ENCODE peak calls at places on chromosomes 12 and 14, in four cellular contexts. T is H9, F is trophoblast cell, R is mesenchymal stem cell. H is an unnamed sample.
A peak's percentile ranks its signal among the peaks of the same experiment; 100 is the strongest.

GRCh38 chr14:54839681-54840080 is 62.9 kb downstream of the GCH1 start:
- DNase-seq in F (no peak), T (no peak), R (no peak), H (no peak)

GRCh38 chr14:35369701-35370191 is 34.8 kb downstream of the NFKBIA start:
- DNase-seq in F (no peak), R (no peak), T (no peak), H (no peak)

GRCh38 chr14:99460793-99461192 is 19.9 kb downstream of the SETD3 start:
- DNase-seq in T (peak; percentile 60), R (no peak), F (peak; percentile 94), H (no peak)

GRCh38 chr14:39766397-39767000 is 334.3 kb upstream of the FBXO33 start:
- DNase-seq in T (peak; percentile 34), R (no peak), F (no peak), H (no peak)

GRCh38 chr12:41944241-41944640 is 200.4 kb downstream of the GXYLT1 start:
- DNase-seq in T (no peak), R (peak; percentile 50), F (no peak), H (no peak)

GRCh38 chr12:42652048-42652447 is 62.5 kb upstream of the PRICKLE1 start:
- DNase-seq in R (no peak), T (no peak), F (no peak), H (no peak)

GRCh38 chr12:115203661-115204060 is 519.7 kb upstream of the TBX3 start:
- DNase-seq in R (no peak), T (no peak), F (no peak), H (peak; percentile 59)

GRCh38 chr14:63938198-63939005 is 85.6 kb downstream of the SYNE2 start:
- DNase-seq in F (peak; percentile 31), R (peak; percentile 42), T (no peak), H (peak; percentile 2)

GRCh38 chr12:1920436-1920835 is 2.0 kb upstream of the CACNA2D4 start:
- DNase-seq in T (peak; percentile 19), R (no peak), F (no peak), H (no peak)

DNA sequence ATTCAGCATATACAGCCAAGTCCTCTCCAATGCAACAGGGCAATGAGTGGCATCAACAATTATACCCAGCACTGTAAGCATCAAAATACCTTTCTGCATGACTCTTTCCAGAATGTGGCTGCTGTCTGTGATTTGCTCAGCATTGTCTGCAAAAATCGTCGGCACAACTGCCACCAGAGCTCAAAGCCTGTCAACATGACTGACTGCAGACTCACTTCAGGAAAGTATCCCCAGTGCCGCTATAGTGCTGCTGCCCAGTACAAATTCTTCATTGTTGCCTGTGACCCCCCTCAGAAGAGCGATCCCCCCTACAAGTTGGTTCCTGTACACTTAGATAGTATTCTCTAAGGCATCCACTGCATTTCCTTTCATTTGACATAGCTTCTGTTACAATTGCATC is 737 bp downstream of the RNASE6 start:
- DNase-seq in F (no peak), R (no peak), T (no peak), H (no peak)
- H2BK5ac ChIP-seq in F (no peak overlapping the region), R (no peak overlapping the region), T (no peak overlapping the region), H (no peak overlapping the region)

DNA sequence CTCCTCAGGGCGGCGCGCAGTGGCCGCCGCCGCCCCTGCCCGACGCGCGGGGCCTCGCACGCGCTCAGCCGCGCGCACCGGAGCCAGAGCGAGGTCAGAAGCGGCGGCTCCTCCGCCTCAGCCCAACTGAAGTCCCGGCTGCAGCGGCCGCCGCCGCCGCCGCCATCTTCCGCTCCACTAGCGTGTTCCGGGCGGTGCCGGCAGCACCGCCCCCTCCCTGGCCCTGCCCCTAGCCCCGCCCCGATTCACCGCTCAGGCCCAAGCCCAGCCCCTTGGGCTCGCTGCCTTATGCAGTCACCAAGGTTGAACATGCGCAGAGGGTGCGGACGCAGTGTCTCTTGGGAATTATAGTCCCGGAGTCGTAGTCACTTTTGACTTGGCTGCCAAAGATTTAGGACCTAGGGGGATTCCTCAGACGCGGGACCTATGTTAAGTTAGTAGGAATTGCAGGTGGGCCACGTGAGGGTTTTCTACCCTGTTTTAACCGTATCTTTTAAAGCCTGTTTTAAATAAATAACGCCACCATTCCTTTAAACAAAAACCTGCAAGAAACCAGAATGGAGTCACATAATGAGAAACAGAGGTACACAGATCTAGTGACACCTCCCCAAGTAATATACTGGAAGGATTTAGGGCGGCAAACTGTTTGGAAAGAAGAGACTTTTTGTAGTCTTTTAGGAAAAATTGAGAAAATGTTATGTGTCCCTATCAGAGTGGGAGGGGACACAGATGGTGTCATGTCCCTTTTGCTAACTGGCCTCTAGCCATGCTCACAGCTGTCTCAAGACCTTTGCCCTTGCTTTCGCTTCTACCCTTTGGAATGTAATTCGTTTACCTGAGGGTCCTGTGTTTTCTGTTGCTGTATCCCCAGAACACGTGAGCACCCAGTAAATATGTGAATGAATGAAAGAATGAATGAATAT is at the start of gene PPTC7:
- DNase-seq in T (peak; percentile 98), R (peak; percentile 95), F (peak; percentile 98), H (peak; percentile 94)
- H2BK5ac ChIP-seq in T (no peak within 1 kb of the TSS), R (no peak within 1 kb of the TSS), F (peak within 1 kb of the TSS; percentile 22), H (peak within 1 kb of the TSS; percentile 47)

GRCh38 chr14:90727082-90727481 is 89.1 kb downstream of the TTC7B start:
- DNase-seq in T (no peak), R (no peak), F (no peak), H (no peak)

GRCh38 chr14:90730367-90730766 is 85.9 kb downstream of the TTC7B start:
- DNase-seq in F (no peak), T (no peak), R (no peak), H (no peak)

GRCh38 chr14:90728951-90729350 is 87.3 kb downstream of the TTC7B start:
- DNase-seq in F (no peak), R (no peak), T (no peak), H (no peak)

GRCh38 chr14:90722590-90722989 is 93.6 kb downstream of the TTC7B start:
- DNase-seq in F (no peak), T (no peak), R (no peak), H (no peak)

GRCh38 chr14:90726656-90727055 is 89.6 kb downstream of the TTC7B start:
- DNase-seq in R (peak; percentile 13), T (peak; percentile 45), F (no peak), H (peak; percentile 37)
- H2BK5ac ChIP-seq in R (no peak overlapping the region), T (no peak overlapping the region), F (no peak overlapping the region), H (no peak overlapping the region)

DNA sequence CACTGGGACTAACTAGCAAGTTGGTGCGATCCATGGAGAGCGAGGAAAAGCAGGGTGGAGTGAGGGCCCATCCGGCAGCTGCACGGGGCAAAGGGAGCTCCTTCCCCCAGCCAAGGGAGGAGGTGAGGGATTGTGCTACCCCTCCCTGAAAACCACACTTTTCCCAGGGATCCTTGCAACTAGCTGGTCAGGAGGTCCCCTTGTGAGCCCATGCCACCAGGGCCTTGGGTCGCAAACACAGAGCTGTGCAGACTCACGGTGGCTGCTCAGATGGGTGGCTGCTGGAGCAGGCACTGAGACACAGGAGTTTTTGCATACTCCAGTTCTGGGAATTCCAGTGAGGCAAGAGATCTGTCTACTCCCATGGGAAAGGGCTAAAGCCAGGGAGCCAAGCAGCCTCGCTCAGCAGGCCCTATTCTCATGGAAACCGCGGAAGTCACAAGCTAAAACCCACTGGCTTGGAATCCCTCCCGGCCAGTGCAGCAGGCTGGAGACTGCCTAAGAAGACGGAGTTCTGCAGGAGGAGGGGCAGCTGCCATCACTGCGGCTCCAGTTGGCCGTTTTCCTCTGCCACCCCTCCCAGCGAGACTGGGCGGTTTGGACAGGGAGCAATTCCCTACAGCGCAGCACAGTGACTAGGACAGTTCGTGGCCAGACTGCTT is 10.9 kb upstream of the ZNF705A start:
- DNase-seq in F (no peak), T (peak; percentile 89), R (peak; percentile 34), H (peak; percentile 85)
- H2BK5ac ChIP-seq in F (no peak overlapping the region), T (no peak overlapping the region), R (no peak overlapping the region), H (peak overlapping the region; percentile 1)